ENCODE peak calls at places on chromosomes 11 and 22, in eight cellular contexts. W, V, B, J, N, A, I and G are unnamed samples.

GRCh38 chr11:80722616-80723015 is 1281.8 kb upstream of the TENM4 start:
- DNase-seq in A (no peak), W (no peak), N (no peak), V (peak; percentile 99), I (no peak), B (no peak), J (peak; percentile 5), G (no peak)

GRCh38 chr11:8810331-8811301 is 100.4 kb upstream of the AKIP1 start:
- DNase-seq in V (peak; percentile 75), W (peak; percentile 80), I (peak; percentile 82), B (peak; percentile 89), A (peak; percentile 79), J (peak; percentile 85), N (peak; percentile 95), G (no peak)

GRCh38 chr22:40654522-40655167 is 18.1 kb upstream of the MRTFA start:
- DNase-seq in B (peak; percentile 45), J (peak; percentile 82), A (peak; percentile 37), V (peak; percentile 76), W (no peak), N (peak; percentile 76), I (peak; percentile 61), G (no peak)

GRCh38 chr11:95917188-95918036 is 6.5 kb downstream of the MTMR2 start:
- DNase-seq in N (no peak), A (no peak), I (no peak), B (no peak), J (peak; percentile 56), W (no peak), V (peak; percentile 57), G (no peak)

GRCh38 chr22:49142281-49142680 is 685.4 kb downstream of the BRD1 start:
- DNase-seq in A (no peak), I (no peak), J (no peak), V (no peak), N (no peak), B (no peak), W (no peak), G (no peak)

GRCh38 chr11:130780437-130780836 is 135.8 kb downstream of the SNX19 start:
- DNase-seq in J (no peak), A (no peak), V (no peak), N (no peak), B (no peak), W (no peak), I (no peak), G (no peak)

GRCh38 chr11:119800171-119800570 is 71.2 kb upstream of the NECTIN1 start:
- DNase-seq in J (peak; percentile 50), A (no peak), V (no peak), I (no peak), W (no peak), B (no peak), N (no peak), G (no peak)

GRCh38 chr11:105466582-105467228 is 143.2 kb upstream of the GRIA4 start:
- DNase-seq in N (no peak), I (no peak), J (peak; percentile 58), A (no peak), B (no peak), V (peak; percentile 52), W (no peak), G (no peak)

GRCh38 chr22:23163665-23164064 is 16.6 kb upstream of the BCR start:
- DNase-seq in I (peak; percentile 73), W (no peak), N (peak; percentile 89), J (no peak), V (no peak), B (no peak), A (peak; percentile 75), G (no peak)

GRCh38 chr22:17266261-17266971 is 47.2 kb upstream of the ADA2 start:
- DNase-seq in V (no peak), B (peak; percentile 89), J (no peak), W (peak; percentile 81), I (no peak), A (no peak), N (no peak), G (no peak)

GRCh38 chr11:111193924-111194490 is 51.5 kb upstream of the POU2AF2 start:
- DNase-seq in B (no peak), J (no peak), A (no peak), W (no peak), N (no peak), V (peak; percentile 51), I (no peak), G (no peak)

GRCh38 chr11:78149646-78150045 is 10.2 kb upstream of the ALG8 start:
- DNase-seq in W (no peak), J (peak; percentile 43), A (no peak), V (peak; percentile 94), B (no peak), N (no peak), I (no peak), G (no peak)

GRCh38 chr11:111392552-111392951 is 13.5 kb upstream of the POU2AF1 start:
- DNase-seq in W (no peak), V (no peak), A (no peak), J (no peak), I (no peak), N (no peak), B (no peak), G (no peak)

GRCh38 chr11:36060926-36061325 is 117.1 kb downstream of the LDLRAD3 start:
- DNase-seq in A (no peak), V (no peak), B (no peak), J (no peak), W (no peak), N (no peak), I (no peak), G (no peak)

GRCh38 chr22:42077486-42078125 is 1.9 kb upstream of the SMDT1 start:
- DNase-seq in V (no peak), B (no peak), J (no peak), A (no peak), I (no peak), W (no peak), N (no peak), G (no peak)

GRCh38 chr11:19984048-19984742 is 176.1 kb downstream of the DBX1 start:
- DNase-seq in J (no peak), B (no peak), A (no peak), V (no peak), N (peak; percentile 63), I (no peak), W (no peak), G (no peak)

GRCh38 chr22:22810471-22810870 is 77.1 kb upstream of the IGLL5 start:
- DNase-seq in W (no peak), V (no peak), A (peak; percentile 9), I (no peak), B (no peak), N (no peak), J (no peak), G (no peak)

GRCh38 chr11:74121804-74122203 is 49.0 kb downstream of the C2CD3 start:
- DNase-seq in N (no peak), I (no peak), J (no peak), A (no peak), B (no peak), V (no peak), W (no peak), G (no peak)
- TF ChIP-seq CTCF in N (no peak), I (no peak), J (no peak), A (no peak), B (no peak), V (no peak), W (no peak), G (no peak)

GRCh38 chr11:1763796-1764661 is at the start of gene CTSD:
- DNase-seq in I (peak; percentile 88), V (peak; percentile 22), J (peak; percentile 46), A (peak; percentile 78), W (peak; percentile 87), N (peak; percentile 94), B (peak; percentile 81), G (no peak)
- TF ChIP-seq CTCF in I (no peak), V (peak; percentile 6), J (no peak), A (no peak), W (no peak), N (no peak), B (peak; percentile 14), G (no peak)

GRCh38 chr11:70472240-70472639 is 73.9 kb downstream of the CTTN start:
- DNase-seq in I (no peak), W (no peak), J (no peak), A (no peak), B (no peak), V (no peak), N (peak; percentile 22), G (no peak)

GRCh38 chr11:70473186-70473872 is 75.0 kb downstream of the CTTN start:
- DNase-seq in V (no peak), J (no peak), N (peak; percentile 42), B (no peak), I (no peak), A (no peak), W (no peak), G (no peak)

GRCh38 chr11:70470127-70470526 is 71.8 kb downstream of the CTTN start:
- DNase-seq in I (no peak), J (peak; percentile 78), A (no peak), N (peak; percentile 54), V (no peak), W (no peak), B (no peak), G (no peak)

GRCh38 chr11:70468256-70469230 is 70.2 kb downstream of the CTTN start:
- DNase-seq in B (no peak), V (no peak), I (no peak), A (no peak), N (no peak), J (no peak), W (no peak), G (no peak)

DNA sequence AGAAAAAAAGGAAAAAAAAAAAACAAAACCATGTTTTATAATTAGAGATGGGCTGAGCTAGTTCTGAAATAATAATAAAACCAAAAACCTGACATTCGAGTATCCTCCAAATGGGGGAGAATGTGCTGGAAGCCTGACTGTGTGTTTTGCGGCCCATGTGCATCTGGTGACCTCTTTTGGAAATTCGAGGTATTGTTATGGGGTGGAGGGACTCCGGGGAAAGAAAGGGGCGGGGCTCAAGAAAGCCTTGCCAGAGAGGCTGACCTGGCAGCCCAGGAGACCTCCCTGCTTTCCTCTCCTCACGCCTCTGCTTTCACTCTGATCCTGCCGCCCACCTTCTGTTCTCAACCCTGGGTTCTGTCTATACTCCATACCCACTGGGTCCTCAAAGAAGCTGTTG is 72.9 kb downstream of the CTTN start:
- DNase-seq in I (no peak), W (peak; percentile 74), N (peak; percentile 47), J (no peak), A (no peak), B (peak; percentile 62), V (peak; percentile 10), G (no peak)
- TF ChIP-seq CTCF in I (no peak), W (no peak), N (no peak), J (peak; percentile 24), A (no peak), B (peak; percentile 46), V (no peak), G (no peak)

DNA sequence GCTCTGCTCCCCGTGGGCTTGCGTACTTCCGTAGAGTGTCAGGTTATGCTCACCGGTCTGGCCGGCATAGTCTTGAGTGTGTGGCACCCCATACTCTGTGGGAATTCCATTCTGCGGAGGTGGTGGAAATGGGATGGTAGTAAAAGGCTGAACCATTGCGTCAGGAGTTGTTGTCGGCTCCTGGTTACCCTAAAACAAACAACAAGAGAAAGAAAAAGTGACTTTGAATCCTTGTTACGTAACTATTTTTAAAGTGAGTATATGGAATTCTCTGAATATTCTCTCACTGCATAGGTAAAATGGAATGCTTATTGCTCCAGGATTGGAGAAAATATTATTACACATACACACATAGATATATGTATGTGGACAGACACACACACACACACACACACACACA is 92.1 kb downstream of the APOL5 start:
- DNase-seq in J (no peak), I (no peak), A (no peak), B (no peak), W (no peak), N (no peak), V (no peak), G (no peak)
- TF ChIP-seq CTCF in J (no peak), I (no peak), A (no peak), B (no peak), W (no peak), N (no peak), V (no peak), G (no peak)